ENCODE peak calls at places on chromosomes 1 and 21, in ten cellular contexts. One of them, this sample, is unnamed.
A peak's percentile ranks its signal among the peaks of the same experiment; 100 is the strongest.

GRCh38 chr21:21688877-21689276 is 690.7 kb downstream of the NCAM2 start:
- DNase-seq in CD8-positive, alpha-beta T cell: no peak
- DNase-seq in tibial artery: no peak
- DNase-seq in progenitor cell of endocrine pancreas: no peak
- DNase-seq in left ventricle myocardium inferior: no peak
- DNase-seq in hepatocyte: peak; percentile 27
- DNase-seq in endothelial cell: peak; percentile 31
- DNase-seq in A549: no peak
- DNase-seq in activated B cell treated with CpG ODN at 0.5 μM for 24 hours: no peak
- DNase-seq in CD4-positive, alpha-beta T cell: no peak
- DNase-seq in this sample: peak; percentile 21

GRCh38 chr1:154157520-154158306 is 2.8 kb upstream of the NUP210L start:
- DNase-seq in CD8-positive, alpha-beta T cell: peak; percentile 56
- DNase-seq in tibial artery: no peak
- DNase-seq in progenitor cell of endocrine pancreas: no peak
- DNase-seq in left ventricle myocardium inferior: no peak
- DNase-seq in hepatocyte: peak; percentile 29
- DNase-seq in endothelial cell: no peak
- DNase-seq in A549: peak; percentile 32
- DNase-seq in activated B cell treated with CpG ODN at 0.5 μM for 24 hours: no peak
- DNase-seq in CD4-positive, alpha-beta T cell: peak; percentile 49
- DNase-seq in this sample: no peak

GRCh38 chr1:105072446-105072845 is 1322.7 kb downstream of the AMY1C start:
- DNase-seq in CD8-positive, alpha-beta T cell: no peak
- DNase-seq in tibial artery: no peak
- DNase-seq in progenitor cell of endocrine pancreas: no peak
- DNase-seq in left ventricle myocardium inferior: no peak
- DNase-seq in hepatocyte: no peak
- DNase-seq in endothelial cell: no peak
- DNase-seq in A549: no peak
- DNase-seq in activated B cell treated with CpG ODN at 0.5 μM for 24 hours: no peak
- DNase-seq in CD4-positive, alpha-beta T cell: no peak
- DNase-seq in this sample: no peak

GRCh38 chr1:24551910-24552571 is 3.8 kb upstream of the NCMAP start:
- DNase-seq in CD8-positive, alpha-beta T cell: no peak
- DNase-seq in tibial artery: no peak
- DNase-seq in progenitor cell of endocrine pancreas: no peak
- DNase-seq in left ventricle myocardium inferior: no peak
- DNase-seq in hepatocyte: peak; percentile 81
- DNase-seq in endothelial cell: no peak
- DNase-seq in A549: peak; percentile 24
- DNase-seq in activated B cell treated with CpG ODN at 0.5 μM for 24 hours: no peak
- DNase-seq in CD4-positive, alpha-beta T cell: no peak
- DNase-seq in this sample: peak; percentile 15

GRCh38 chr21:31255846-31256395 is 88.1 kb downstream of the TIAM1 start:
- DNase-seq in CD8-positive, alpha-beta T cell: no peak
- DNase-seq in tibial artery: no peak
- DNase-seq in progenitor cell of endocrine pancreas: no peak
- DNase-seq in left ventricle myocardium inferior: no peak
- DNase-seq in hepatocyte: no peak
- DNase-seq in endothelial cell: no peak
- DNase-seq in A549: no peak
- DNase-seq in activated B cell treated with CpG ODN at 0.5 μM for 24 hours: no peak
- DNase-seq in CD4-positive, alpha-beta T cell: no peak
- DNase-seq in this sample: no peak

GRCh38 chr1:192170196-192170984 is 12.1 kb downstream of the RGS18 start:
- DNase-seq in CD8-positive, alpha-beta T cell: no peak
- DNase-seq in tibial artery: no peak
- DNase-seq in progenitor cell of endocrine pancreas: no peak
- DNase-seq in left ventricle myocardium inferior: no peak
- DNase-seq in hepatocyte: no peak
- DNase-seq in endothelial cell: no peak
- DNase-seq in A549: no peak
- DNase-seq in activated B cell treated with CpG ODN at 0.5 μM for 24 hours: no peak
- DNase-seq in CD4-positive, alpha-beta T cell: no peak
- DNase-seq in this sample: no peak

GRCh38 chr1:23977187-23977853 is 2.8 kb downstream of the SRSF10 start:
- DNase-seq in CD8-positive, alpha-beta T cell: no peak
- DNase-seq in tibial artery: no peak
- DNase-seq in progenitor cell of endocrine pancreas: no peak
- DNase-seq in left ventricle myocardium inferior: no peak
- DNase-seq in hepatocyte: no peak
- DNase-seq in endothelial cell: no peak
- DNase-seq in A549: no peak
- DNase-seq in activated B cell treated with CpG ODN at 0.5 μM for 24 hours: no peak
- DNase-seq in CD4-positive, alpha-beta T cell: no peak
- DNase-seq in this sample: no peak

GRCh38 chr1:154931940-154932487 is 4.5 kb downstream of the PMVK start:
- DNase-seq in CD8-positive, alpha-beta T cell: no peak
- DNase-seq in tibial artery: no peak
- DNase-seq in progenitor cell of endocrine pancreas: no peak
- DNase-seq in left ventricle myocardium inferior: no peak
- DNase-seq in hepatocyte: peak; percentile 85
- DNase-seq in endothelial cell: no peak
- DNase-seq in A549: peak; percentile 72
- DNase-seq in activated B cell treated with CpG ODN at 0.5 μM for 24 hours: no peak
- DNase-seq in CD4-positive, alpha-beta T cell: no peak
- DNase-seq in this sample: no peak

GRCh38 chr1:150695561-150695960 is 1.4 kb downstream of the GOLPH3L start:
- DNase-seq in CD8-positive, alpha-beta T cell: no peak
- DNase-seq in tibial artery: no peak
- DNase-seq in progenitor cell of endocrine pancreas: no peak
- DNase-seq in left ventricle myocardium inferior: no peak
- DNase-seq in hepatocyte: no peak
- DNase-seq in endothelial cell: no peak
- DNase-seq in A549: no peak
- DNase-seq in activated B cell treated with CpG ODN at 0.5 μM for 24 hours: no peak
- DNase-seq in CD4-positive, alpha-beta T cell: no peak
- DNase-seq in this sample: no peak

GRCh38 chr1:150696151-150696550 is 803 bp downstream of the GOLPH3L start:
- DNase-seq in CD8-positive, alpha-beta T cell: no peak
- DNase-seq in tibial artery: no peak
- DNase-seq in progenitor cell of endocrine pancreas: no peak
- DNase-seq in left ventricle myocardium inferior: no peak
- DNase-seq in hepatocyte: no peak
- DNase-seq in endothelial cell: no peak
- DNase-seq in A549: peak; percentile 5
- DNase-seq in activated B cell treated with CpG ODN at 0.5 μM for 24 hours: no peak
- DNase-seq in CD4-positive, alpha-beta T cell: no peak
- DNase-seq in this sample: no peak

GRCh38 chr1:150696590-150696989 is 364 bp downstream of the GOLPH3L start:
- DNase-seq in CD8-positive, alpha-beta T cell: no peak
- DNase-seq in tibial artery: no peak
- DNase-seq in progenitor cell of endocrine pancreas: no peak
- DNase-seq in left ventricle myocardium inferior: no peak
- DNase-seq in hepatocyte: peak; percentile 4
- DNase-seq in endothelial cell: no peak
- DNase-seq in A549: peak; percentile 12
- DNase-seq in activated B cell treated with CpG ODN at 0.5 μM for 24 hours: no peak
- DNase-seq in CD4-positive, alpha-beta T cell: no peak
- DNase-seq in this sample: no peak

GRCh38 chr1:150692720-150693119 is 4.2 kb downstream of the GOLPH3L start:
- DNase-seq in CD8-positive, alpha-beta T cell: no peak
- DNase-seq in tibial artery: no peak
- DNase-seq in progenitor cell of endocrine pancreas: no peak
- DNase-seq in left ventricle myocardium inferior: no peak
- DNase-seq in hepatocyte: no peak
- DNase-seq in endothelial cell: no peak
- DNase-seq in A549: no peak
- DNase-seq in activated B cell treated with CpG ODN at 0.5 μM for 24 hours: no peak
- DNase-seq in CD4-positive, alpha-beta T cell: no peak
- DNase-seq in this sample: no peak

GRCh38 chr1:150696995-150697927 is at the start of gene GOLPH3L:
- DNase-seq in CD8-positive, alpha-beta T cell: peak; percentile 76
- DNase-seq in tibial artery: peak; percentile 96
- DNase-seq in progenitor cell of endocrine pancreas: peak; percentile 82
- DNase-seq in left ventricle myocardium inferior: peak; percentile 88
- DNase-seq in hepatocyte: peak; percentile 95
- DNase-seq in endothelial cell: peak; percentile 86
- DNase-seq in A549: peak; percentile 98
- DNase-seq in activated B cell treated with CpG ODN at 0.5 μM for 24 hours: peak; percentile 63
- DNase-seq in CD4-positive, alpha-beta T cell: peak; percentile 82
- DNase-seq in this sample: peak; percentile 83
- TF ChIP-seq CTCF in CD8-positive, alpha-beta T cell: no peak
- TF ChIP-seq CTCF in tibial artery: no peak
- TF ChIP-seq CTCF in progenitor cell of endocrine pancreas: no peak
- TF ChIP-seq CTCF in left ventricle myocardium inferior: peak; percentile 32
- TF ChIP-seq CTCF in hepatocyte: no peak
- TF ChIP-seq CTCF in endothelial cell: no peak
- TF ChIP-seq CTCF in A549: no peak
- TF ChIP-seq CTCF in activated B cell treated with CpG ODN at 0.5 μM for 24 hours: no peak
- TF ChIP-seq CTCF in CD4-positive, alpha-beta T cell: no peak
- TF ChIP-seq CTCF in this sample: no peak

DNA sequence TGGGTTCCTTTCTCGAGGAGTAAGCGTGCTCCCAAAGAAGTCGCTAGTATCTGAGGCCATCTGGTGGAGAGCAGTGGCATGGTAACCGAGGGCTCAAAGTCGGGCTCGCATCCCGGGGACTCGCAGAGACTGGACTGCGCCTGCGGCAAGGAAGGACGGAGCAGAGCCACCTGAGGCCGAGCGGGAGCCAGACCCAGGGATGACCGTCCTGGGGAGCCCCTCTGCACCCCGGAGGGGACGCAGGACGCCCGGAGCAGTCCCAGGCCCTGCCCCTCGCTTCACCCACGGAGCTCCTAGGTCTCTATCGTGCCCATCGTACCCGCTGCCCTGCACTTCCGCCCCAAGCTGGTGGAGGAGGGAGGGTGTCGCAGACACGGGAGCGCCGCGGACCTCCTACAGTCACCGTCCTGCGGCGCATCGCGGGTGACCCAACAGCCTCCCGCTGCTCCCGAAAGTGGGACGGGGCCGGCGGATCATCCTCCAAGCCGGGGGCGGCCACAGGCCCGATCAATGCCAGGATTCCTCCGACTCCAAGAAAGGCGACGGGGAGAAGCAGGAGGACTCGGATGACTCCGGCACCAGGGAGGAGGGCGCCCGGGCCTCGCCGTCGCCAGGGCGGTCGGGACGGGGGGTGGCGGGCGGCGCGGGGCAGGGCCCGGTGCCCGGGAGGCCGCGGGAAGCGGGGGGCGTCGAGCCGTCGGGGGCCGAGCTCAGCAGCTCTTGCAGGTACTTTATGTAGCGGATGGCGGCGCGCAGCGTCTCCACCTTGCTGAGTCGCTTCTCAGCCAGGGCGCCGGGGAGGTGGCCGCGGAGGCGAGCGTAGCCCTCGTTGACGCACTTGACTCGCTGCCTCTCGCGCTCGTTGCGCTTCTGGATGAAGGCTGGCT is 2.3 kb upstream of the CACNA1S start:
- DNase-seq in CD8-positive, alpha-beta T cell: peak; percentile 55
- DNase-seq in tibial artery: peak; percentile 86
- DNase-seq in progenitor cell of endocrine pancreas: peak; percentile 80
- DNase-seq in left ventricle myocardium inferior: peak; percentile 85
- DNase-seq in hepatocyte: peak; percentile 93
- DNase-seq in endothelial cell: peak; percentile 92
- DNase-seq in A549: peak; percentile 93
- DNase-seq in activated B cell treated with CpG ODN at 0.5 μM for 24 hours: peak; percentile 61
- DNase-seq in CD4-positive, alpha-beta T cell: peak; percentile 56
- DNase-seq in this sample: peak; percentile 88
- TF ChIP-seq CTCF in CD8-positive, alpha-beta T cell: peak; percentile 72
- TF ChIP-seq CTCF in tibial artery: peak; percentile 90
- TF ChIP-seq CTCF in progenitor cell of endocrine pancreas: peak; percentile 79
- TF ChIP-seq CTCF in left ventricle myocardium inferior: peak; percentile 87
- TF ChIP-seq CTCF in hepatocyte: peak; percentile 88
- TF ChIP-seq CTCF in endothelial cell: peak; percentile 54
- TF ChIP-seq CTCF in A549: peak; percentile 84
- TF ChIP-seq CTCF in activated B cell treated with CpG ODN at 0.5 μM for 24 hours: peak; percentile 18
- TF ChIP-seq CTCF in CD4-positive, alpha-beta T cell: peak; percentile 77
- TF ChIP-seq CTCF in this sample: peak; percentile 73

DNA sequence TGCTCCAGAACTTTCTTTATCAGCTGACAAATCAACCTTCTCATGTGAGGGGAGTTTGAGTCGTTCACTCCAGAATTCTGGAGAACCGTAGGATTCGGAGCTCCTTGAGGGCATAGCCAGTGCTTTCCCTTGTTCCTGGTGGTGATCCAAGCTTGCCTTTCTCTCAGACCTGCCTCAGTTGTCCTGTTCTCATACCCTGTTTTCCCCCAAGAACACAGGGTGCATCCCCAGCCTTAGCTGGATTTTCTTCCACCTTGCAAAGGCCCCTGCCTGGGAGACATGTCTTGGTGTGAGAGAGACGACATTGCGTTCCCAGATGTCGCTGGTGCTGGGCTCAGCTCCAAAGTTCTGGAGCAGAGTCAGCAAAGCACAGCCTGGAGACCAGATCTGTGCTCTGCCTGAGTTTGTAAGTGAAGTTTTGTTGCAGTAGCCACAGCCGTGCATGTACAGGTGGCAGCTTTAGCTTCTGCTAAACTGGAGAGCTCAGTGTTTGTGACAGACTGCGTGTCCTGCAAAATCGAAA is 40.0 kb downstream of the ABCG1 start:
- DNase-seq in CD8-positive, alpha-beta T cell: no peak
- DNase-seq in tibial artery: no peak
- DNase-seq in progenitor cell of endocrine pancreas: no peak
- DNase-seq in left ventricle myocardium inferior: peak; percentile 42
- DNase-seq in hepatocyte: no peak
- DNase-seq in endothelial cell: no peak
- DNase-seq in A549: no peak
- DNase-seq in activated B cell treated with CpG ODN at 0.5 μM for 24 hours: no peak
- DNase-seq in CD4-positive, alpha-beta T cell: no peak
- DNase-seq in this sample: no peak
- TF ChIP-seq CTCF in CD8-positive, alpha-beta T cell: peak; percentile 32
- TF ChIP-seq CTCF in tibial artery: no peak
- TF ChIP-seq CTCF in progenitor cell of endocrine pancreas: no peak
- TF ChIP-seq CTCF in left ventricle myocardium inferior: peak; percentile 34
- TF ChIP-seq CTCF in hepatocyte: no peak
- TF ChIP-seq CTCF in endothelial cell: no peak
- TF ChIP-seq CTCF in A549: no peak
- TF ChIP-seq CTCF in activated B cell treated with CpG ODN at 0.5 μM for 24 hours: no peak
- TF ChIP-seq CTCF in CD4-positive, alpha-beta T cell: peak; percentile 44
- TF ChIP-seq CTCF in this sample: no peak

GRCh38 chr1:46188295-46189030 is 9.8 kb downstream of the POMGNT1 start:
- DNase-seq in CD8-positive, alpha-beta T cell: no peak
- DNase-seq in tibial artery: no peak
- DNase-seq in progenitor cell of endocrine pancreas: no peak
- DNase-seq in left ventricle myocardium inferior: no peak
- DNase-seq in hepatocyte: no peak
- DNase-seq in endothelial cell: no peak
- DNase-seq in A549: peak; percentile 12
- DNase-seq in activated B cell treated with CpG ODN at 0.5 μM for 24 hours: no peak
- DNase-seq in CD4-positive, alpha-beta T cell: no peak
- DNase-seq in this sample: no peak

GRCh38 chr1:46183926-46184557 is 7.8 kb upstream of the P3R3URF start:
- DNase-seq in CD8-positive, alpha-beta T cell: no peak
- DNase-seq in tibial artery: no peak
- DNase-seq in progenitor cell of endocrine pancreas: no peak
- DNase-seq in left ventricle myocardium inferior: no peak
- DNase-seq in hepatocyte: no peak
- DNase-seq in endothelial cell: no peak
- DNase-seq in A549: no peak
- DNase-seq in activated B cell treated with CpG ODN at 0.5 μM for 24 hours: no peak
- DNase-seq in CD4-positive, alpha-beta T cell: no peak
- DNase-seq in this sample: no peak

GRCh38 chr1:46186076-46186475 is 9.8 kb upstream of the P3R3URF start:
- DNase-seq in CD8-positive, alpha-beta T cell: no peak
- DNase-seq in tibial artery: no peak
- DNase-seq in progenitor cell of endocrine pancreas: no peak
- DNase-seq in left ventricle myocardium inferior: no peak
- DNase-seq in hepatocyte: no peak
- DNase-seq in endothelial cell: no peak
- DNase-seq in A549: no peak
- DNase-seq in activated B cell treated with CpG ODN at 0.5 μM for 24 hours: no peak
- DNase-seq in CD4-positive, alpha-beta T cell: no peak
- DNase-seq in this sample: no peak

GRCh38 chr1:46184920-46185658 is 8.8 kb upstream of the P3R3URF start:
- DNase-seq in CD8-positive, alpha-beta T cell: no peak
- DNase-seq in tibial artery: no peak
- DNase-seq in progenitor cell of endocrine pancreas: no peak
- DNase-seq in left ventricle myocardium inferior: no peak
- DNase-seq in hepatocyte: no peak
- DNase-seq in endothelial cell: no peak
- DNase-seq in A549: no peak
- DNase-seq in activated B cell treated with CpG ODN at 0.5 μM for 24 hours: no peak
- DNase-seq in CD4-positive, alpha-beta T cell: no peak
- DNase-seq in this sample: no peak

DNA sequence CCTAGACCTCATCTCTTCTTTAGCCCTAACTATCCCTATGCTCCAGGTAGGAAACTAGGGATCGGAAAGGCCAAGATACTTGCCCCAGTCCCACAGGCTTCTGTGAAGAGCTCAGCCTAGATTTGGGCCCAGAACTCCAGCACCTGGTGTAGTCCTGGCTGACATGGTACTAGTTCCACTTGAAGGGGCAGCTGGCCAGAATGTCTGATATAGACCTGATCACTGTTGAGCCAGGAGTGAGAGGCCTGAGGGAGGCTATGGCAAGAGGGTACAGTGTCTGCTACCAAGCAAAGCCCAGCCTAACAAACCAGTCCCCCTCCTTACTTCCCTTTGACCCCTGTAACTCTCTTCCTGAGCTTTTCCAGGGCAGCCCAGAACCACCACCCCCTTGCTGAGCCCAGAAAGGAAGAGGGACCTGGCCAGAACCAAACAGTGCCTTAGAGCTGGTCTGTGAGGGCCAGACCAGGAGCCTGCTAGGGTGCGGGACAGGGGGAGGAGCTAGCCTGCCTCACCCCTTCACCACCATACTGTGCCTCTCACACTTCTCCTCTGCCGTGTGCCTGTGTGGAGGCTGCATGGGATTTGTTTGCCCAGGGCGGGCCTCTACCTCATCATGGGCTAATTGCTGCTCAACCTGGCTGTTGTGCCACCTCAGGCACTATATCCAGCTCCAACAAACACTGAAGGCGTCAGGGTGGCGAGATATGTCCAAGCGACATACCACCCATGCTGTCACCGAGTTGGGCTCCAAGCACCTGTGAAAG is 10.9 kb downstream of the POMGNT1 start:
- DNase-seq in CD8-positive, alpha-beta T cell: no peak
- DNase-seq in tibial artery: no peak
- DNase-seq in progenitor cell of endocrine pancreas: no peak
- DNase-seq in left ventricle myocardium inferior: no peak
- DNase-seq in hepatocyte: peak; percentile 47
- DNase-seq in endothelial cell: no peak
- DNase-seq in A549: no peak
- DNase-seq in activated B cell treated with CpG ODN at 0.5 μM for 24 hours: no peak
- DNase-seq in CD4-positive, alpha-beta T cell: no peak
- DNase-seq in this sample: no peak
- TF ChIP-seq CTCF in CD8-positive, alpha-beta T cell: no peak
- TF ChIP-seq CTCF in tibial artery: no peak
- TF ChIP-seq CTCF in progenitor cell of endocrine pancreas: no peak
- TF ChIP-seq CTCF in left ventricle myocardium inferior: no peak
- TF ChIP-seq CTCF in hepatocyte: no peak
- TF ChIP-seq CTCF in endothelial cell: no peak
- TF ChIP-seq CTCF in A549: no peak
- TF ChIP-seq CTCF in activated B cell treated with CpG ODN at 0.5 μM for 24 hours: no peak
- TF ChIP-seq CTCF in CD4-positive, alpha-beta T cell: no peak
- TF ChIP-seq CTCF in this sample: no peak

This sample was measured in nephron progenitor cell.